ENCODE peak calls at places on chromosomes 12 and 14, in five cellular contexts. One of them, this sample, is unnamed.

GRCh38 chr14:96187216-96188050 is 17.2 kb upstream of the BDKRB2 start:
- DNase-seq in ovary: no peak
- DNase-seq in breast epithelium: no peak
- DNase-seq in suprapubic skin: no peak
- DNase-seq in stomach: no peak
- DNase-seq in this sample: no peak

GRCh38 chr12:117803013-117803412 is 165.8 kb downstream of the KSR2 start:
- DNase-seq in ovary: no peak
- DNase-seq in suprapubic skin: no peak
- DNase-seq in breast epithelium: no peak
- DNase-seq in stomach: no peak
- DNase-seq in this sample: no peak

GRCh38 chr12:72586456-72586855 is 314.3 kb downstream of the TRHDE start:
- DNase-seq in stomach: no peak
- DNase-seq in breast epithelium: no peak
- DNase-seq in suprapubic skin: no peak
- DNase-seq in ovary: no peak
- DNase-seq in this sample: no peak

GRCh38 chr12:49872381-49872780 is 29.5 kb upstream of the BCDIN3D start:
- DNase-seq in suprapubic skin: no peak
- DNase-seq in breast epithelium: no peak
- DNase-seq in ovary: no peak
- DNase-seq in stomach: no peak
- DNase-seq in this sample: no peak

GRCh38 chr12:113473942-113474341 is 2.3 kb upstream of the LHX5 start:
- DNase-seq in stomach: no peak
- DNase-seq in breast epithelium: no peak
- DNase-seq in ovary: no peak
- DNase-seq in suprapubic skin: no peak
- DNase-seq in this sample: no peak

GRCh38 chr14:89249296-89249565 is 167.8 kb downstream of the FOXN3 start:
- DNase-seq in suprapubic skin: no peak
- DNase-seq in stomach: no peak
- DNase-seq in breast epithelium: no peak
- DNase-seq in ovary: no peak
- DNase-seq in this sample: no peak

GRCh38 chr12:88310069-88310468 is 168.0 kb downstream of the TMTC3 start:
- DNase-seq in ovary: no peak
- DNase-seq in breast epithelium: no peak
- DNase-seq in stomach: no peak
- DNase-seq in suprapubic skin: no peak
- DNase-seq in this sample: no peak

GRCh38 chr12:132600048-132601032 is 10.0 kb downstream of the LRCOL1 start:
- DNase-seq in stomach: peak
- DNase-seq in ovary: peak
- DNase-seq in breast epithelium: peak
- DNase-seq in suprapubic skin: no peak
- DNase-seq in this sample: no peak

GRCh38 chr12:118046430-118046829 is 14.5 kb downstream of the WSB2 start:
- DNase-seq in stomach: no peak
- DNase-seq in ovary: no peak
- DNase-seq in suprapubic skin: no peak
- DNase-seq in breast epithelium: no peak
- DNase-seq in this sample: no peak

GRCh38 chr12:100058482-100059029 is 73.8 kb upstream of the ANKS1B start:
- DNase-seq in suprapubic skin: no peak
- DNase-seq in stomach: no peak
- DNase-seq in breast epithelium: no peak
- DNase-seq in ovary: no peak
- DNase-seq in this sample: no peak

GRCh38 chr12:63382930-63383329 is 231.9 kb upstream of the AVPR1A start:
- DNase-seq in ovary: no peak
- DNase-seq in breast epithelium: no peak
- DNase-seq in stomach: no peak
- DNase-seq in suprapubic skin: no peak
- DNase-seq in this sample: no peak

GRCh38 chr12:13062669-13063068 is 18.5 kb downstream of the FAM234B start:
- DNase-seq in breast epithelium: no peak
- DNase-seq in suprapubic skin: no peak
- DNase-seq in ovary: no peak
- DNase-seq in stomach: no peak
- DNase-seq in this sample: no peak

GRCh38 chr12:13066459-13066858 is 22.3 kb downstream of the FAM234B start:
- DNase-seq in stomach: no peak
- DNase-seq in ovary: no peak
- DNase-seq in breast epithelium: no peak
- DNase-seq in suprapubic skin: no peak
- DNase-seq in this sample: no peak

GRCh38 chr12:13067322-13067721 is 23.1 kb downstream of the FAM234B start:
- DNase-seq in ovary: no peak
- DNase-seq in breast epithelium: no peak
- DNase-seq in suprapubic skin: no peak
- DNase-seq in stomach: no peak
- DNase-seq in this sample: no peak

GRCh38 chr12:13061377-13061776 is 17.2 kb downstream of the FAM234B start:
- DNase-seq in suprapubic skin: no peak
- DNase-seq in ovary: no peak
- DNase-seq in stomach: no peak
- DNase-seq in breast epithelium: no peak
- DNase-seq in this sample: no peak
- TF ChIP-seq POLR2A in suprapubic skin: no peak
- TF ChIP-seq POLR2A in ovary: no peak
- TF ChIP-seq POLR2A in stomach: no peak
- TF ChIP-seq POLR2A in breast epithelium: no peak
- TF ChIP-seq POLR2A in this sample: no peak

GRCh38 chr14:90533591-90534021 is 136.8 kb downstream of the CALM1 start:
- DNase-seq in breast epithelium: no peak
- DNase-seq in stomach: no peak
- DNase-seq in ovary: no peak
- DNase-seq in suprapubic skin: no peak
- DNase-seq in this sample: no peak

GRCh38 chr14:90534838-90535555 is 138.2 kb downstream of the CALM1 start:
- DNase-seq in breast epithelium: no peak
- DNase-seq in stomach: no peak
- DNase-seq in suprapubic skin: no peak
- DNase-seq in ovary: no peak
- DNase-seq in this sample: no peak

GRCh38 chr14:90534091-90534837 is 137.4 kb downstream of the CALM1 start:
- DNase-seq in breast epithelium: no peak
- DNase-seq in ovary: no peak
- DNase-seq in stomach: no peak
- DNase-seq in suprapubic skin: no peak
- DNase-seq in this sample: no peak

GRCh38 chr14:90531497-90531896 is 134.7 kb downstream of the CALM1 start:
- DNase-seq in ovary: no peak
- DNase-seq in suprapubic skin: no peak
- DNase-seq in stomach: no peak
- DNase-seq in breast epithelium: no peak
- DNase-seq in this sample: no peak

GRCh38 chr14:90532826-90533525 is 136.1 kb downstream of the CALM1 start:
- DNase-seq in stomach: no peak
- DNase-seq in suprapubic skin: no peak
- DNase-seq in breast epithelium: no peak
- DNase-seq in ovary: no peak
- DNase-seq in this sample: no peak
- TF ChIP-seq POLR2A in stomach: no peak
- TF ChIP-seq POLR2A in suprapubic skin: no peak
- TF ChIP-seq POLR2A in breast epithelium: no peak
- TF ChIP-seq POLR2A in ovary: no peak
- TF ChIP-seq POLR2A in this sample: no peak

DNA sequence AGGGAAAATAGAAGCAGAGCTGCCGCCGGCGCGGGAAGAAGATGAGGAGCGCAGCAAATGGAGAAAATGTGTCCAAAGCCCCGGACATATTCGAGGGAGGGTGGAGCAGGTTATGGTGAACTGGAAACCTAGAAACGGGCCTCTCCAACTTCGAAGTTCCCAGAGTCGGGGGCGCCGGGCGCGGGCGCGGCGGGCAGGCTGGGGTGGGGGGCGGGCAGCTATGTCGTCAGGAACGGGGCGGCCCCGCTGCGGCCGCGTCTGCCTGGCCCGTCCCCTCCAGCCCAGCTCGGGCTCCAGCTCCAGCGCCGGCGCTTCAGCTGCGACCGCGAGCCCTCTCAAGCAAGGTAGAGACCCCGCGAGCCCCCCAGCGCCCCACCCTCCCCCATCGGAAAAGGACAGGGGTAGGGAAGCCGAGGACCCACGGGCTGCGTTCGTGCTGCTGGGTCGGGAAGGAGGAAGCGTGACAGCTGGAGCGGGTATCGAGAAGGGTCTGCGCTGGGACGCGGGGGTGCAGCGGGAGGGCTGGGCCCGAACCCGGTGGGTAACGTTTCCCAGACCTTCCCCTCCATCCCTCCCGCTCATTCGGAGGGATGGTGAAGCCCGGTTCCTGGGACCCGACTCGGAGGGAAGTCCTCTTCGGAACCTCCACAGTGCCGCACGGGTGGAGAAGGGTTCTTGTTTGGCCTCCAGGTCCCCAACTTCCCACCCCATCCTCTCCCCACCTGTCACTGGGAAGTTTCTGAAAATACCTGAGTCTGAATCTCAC is 1.0 kb downstream of the DGKA start:
- DNase-seq in stomach: peak
- DNase-seq in suprapubic skin: peak
- DNase-seq in ovary: peak
- DNase-seq in breast epithelium: no peak
- DNase-seq in this sample: no peak
- TF ChIP-seq POLR2A in stomach: no peak
- TF ChIP-seq POLR2A in suprapubic skin: no peak
- TF ChIP-seq POLR2A in ovary: peak
- TF ChIP-seq POLR2A in breast epithelium: no peak
- TF ChIP-seq POLR2A in this sample: no peak

GRCh38 chr14:68563256-68564131 is 229.4 kb downstream of the ZFP36L1 start:
- DNase-seq in stomach: peak
- DNase-seq in breast epithelium: no peak
- DNase-seq in suprapubic skin: peak
- DNase-seq in ovary: peak
- DNase-seq in this sample: no peak

GRCh38 chr14:68564236-68564825 is 228.5 kb downstream of the ZFP36L1 start:
- DNase-seq in breast epithelium: no peak
- DNase-seq in suprapubic skin: peak
- DNase-seq in stomach: no peak
- DNase-seq in ovary: peak
- DNase-seq in this sample: no peak

GRCh38 chr14:68559949-68560348 is 232.9 kb downstream of the ZFP36L1 start:
- DNase-seq in breast epithelium: no peak
- DNase-seq in ovary: no peak
- DNase-seq in suprapubic skin: no peak
- DNase-seq in stomach: no peak
- DNase-seq in this sample: no peak

GRCh38 chr14:68562911-68563255 is 230.0 kb downstream of the ZFP36L1 start:
- DNase-seq in ovary: no peak
- DNase-seq in breast epithelium: no peak
- DNase-seq in suprapubic skin: peak
- DNase-seq in stomach: peak
- DNase-seq in this sample: no peak

GRCh38 chr14:68561531-68562007 is 231.3 kb downstream of the ZFP36L1 start:
- DNase-seq in ovary: no peak
- DNase-seq in breast epithelium: peak
- DNase-seq in suprapubic skin: peak
- DNase-seq in stomach: peak
- DNase-seq in this sample: no peak
- TF ChIP-seq POLR2A in ovary: no peak
- TF ChIP-seq POLR2A in breast epithelium: no peak
- TF ChIP-seq POLR2A in suprapubic skin: no peak
- TF ChIP-seq POLR2A in stomach: no peak
- TF ChIP-seq POLR2A in this sample: no peak

DNA sequence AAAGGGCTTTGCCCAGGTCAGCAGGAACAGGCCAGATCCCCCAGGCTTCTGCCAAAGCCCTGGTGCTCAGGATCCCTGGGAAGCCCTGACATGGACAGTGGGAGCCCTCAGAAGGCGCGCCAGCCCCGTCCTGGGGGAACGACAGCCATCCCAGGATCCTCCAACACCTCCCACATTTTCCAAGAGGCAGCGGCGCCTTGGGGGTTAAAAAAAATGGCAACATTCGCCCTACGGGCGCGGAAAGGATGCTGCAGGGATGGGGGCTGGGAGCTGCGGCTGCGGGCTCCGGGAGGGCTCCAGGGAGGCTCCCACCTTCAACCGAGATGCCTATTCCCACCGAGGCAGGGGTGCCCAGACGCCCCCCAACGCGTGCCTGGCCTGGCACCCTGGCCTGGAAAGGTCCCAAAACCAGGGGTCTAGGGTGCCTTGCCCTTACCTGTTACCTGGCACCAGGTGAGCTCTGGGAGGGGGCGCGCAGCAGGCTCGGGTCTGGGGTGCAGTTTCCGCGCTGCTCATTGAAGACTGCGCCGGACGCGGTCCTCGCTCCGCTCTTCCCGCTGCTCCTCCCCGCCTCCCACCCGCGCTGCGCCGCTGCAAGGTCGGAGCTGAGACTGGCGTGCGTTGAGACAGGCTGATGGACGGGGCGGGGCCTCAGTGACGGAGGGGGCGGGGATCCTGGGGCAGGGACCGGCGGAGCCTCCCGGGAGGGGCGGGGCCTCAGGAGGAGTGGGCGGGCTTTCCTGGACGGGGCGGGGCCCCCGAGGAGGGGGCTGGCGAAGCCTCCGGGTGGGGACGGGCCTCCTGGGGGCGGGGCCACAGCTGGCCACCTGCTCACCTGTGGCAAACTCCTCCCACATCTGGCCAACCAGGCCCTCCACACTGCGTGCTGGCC is at the start of gene ABCB9:
- DNase-seq in stomach: peak
- DNase-seq in ovary: peak
- DNase-seq in suprapubic skin: peak
- DNase-seq in breast epithelium: peak
- DNase-seq in this sample: peak
- TF ChIP-seq POLR2A in stomach: peak
- TF ChIP-seq POLR2A in ovary: no peak
- TF ChIP-seq POLR2A in suprapubic skin: no peak
- TF ChIP-seq POLR2A in breast epithelium: no peak
- TF ChIP-seq POLR2A in this sample: no peak

GRCh38 chr14:60652674-60653387 is 3.6 kb upstream of the SIX1 start:
- DNase-seq in ovary: no peak
- DNase-seq in breast epithelium: no peak
- DNase-seq in stomach: no peak
- DNase-seq in suprapubic skin: no peak
- DNase-seq in this sample: no peak

GRCh38 chr14:60654303-60654925 is 5.1 kb upstream of the SIX1 start:
- DNase-seq in suprapubic skin: no peak
- DNase-seq in ovary: no peak
- DNase-seq in stomach: no peak
- DNase-seq in breast epithelium: no peak
- DNase-seq in this sample: no peak

GRCh38 chr14:60653709-60654161 is 4.5 kb upstream of the SIX1 start:
- DNase-seq in stomach: no peak
- DNase-seq in ovary: no peak
- DNase-seq in suprapubic skin: no peak
- DNase-seq in breast epithelium: no peak
- DNase-seq in this sample: no peak

GRCh38 chr14:60651936-60652673 is 2.8 kb upstream of the SIX1 start:
- DNase-seq in breast epithelium: no peak
- DNase-seq in stomach: no peak
- DNase-seq in suprapubic skin: no peak
- DNase-seq in ovary: no peak
- DNase-seq in this sample: no peak

GRCh38 chr14:60653388-60653690 is 4.1 kb upstream of the SIX1 start:
- DNase-seq in breast epithelium: no peak
- DNase-seq in suprapubic skin: no peak
- DNase-seq in stomach: no peak
- DNase-seq in ovary: no peak
- DNase-seq in this sample: no peak
- TF ChIP-seq POLR2A in breast epithelium: no peak
- TF ChIP-seq POLR2A in suprapubic skin: no peak
- TF ChIP-seq POLR2A in stomach: no peak
- TF ChIP-seq POLR2A in ovary: no peak
- TF ChIP-seq POLR2A in this sample: no peak

GRCh38 chr12:53727310-53728041 is at the start of gene CALCOCO1:
- DNase-seq in suprapubic skin: peak
- DNase-seq in stomach: peak
- DNase-seq in ovary: peak
- DNase-seq in breast epithelium: peak
- DNase-seq in this sample: peak
- TF ChIP-seq POLR2A in suprapubic skin: no peak
- TF ChIP-seq POLR2A in stomach: peak
- TF ChIP-seq POLR2A in ovary: no peak
- TF ChIP-seq POLR2A in breast epithelium: no peak
- TF ChIP-seq POLR2A in this sample: no peak

This sample was measured in GM12891.